ENCODE peak calls at places on chromosomes 6 and 20, in ten cellular contexts. One of them, this sample, is unnamed.

GRCh38 chr6:149628865-149629544 is 19.5 kb downstream of the KATNA1 start:
- DNase-seq in stimulated activated CD4-positive, alpha-beta T cell treated with anti-CD3 and anti-CD28 coated beads, Interleukin-15, amount 100 ng/mL, for 24 hours: no peak
- DNase-seq in WTC11: no peak
- DNase-seq in ELR: no peak
- DNase-seq in EH: no peak
- DNase-seq in sigmoid colon: no peak
- DNase-seq in retina: no peak
- DNase-seq in NCI-H1105: no peak
- DNase-seq in HEK293T: no peak
- DNase-seq in WERI-Rb-1: no peak
- DNase-seq in this sample: no peak

GRCh38 chr6:41283597-41283996 is 2.9 kb downstream of the TREM1 start:
- DNase-seq in stimulated activated CD4-positive, alpha-beta T cell treated with anti-CD3 and anti-CD28 coated beads, Interleukin-15, amount 100 ng/mL, for 24 hours: no peak
- DNase-seq in WTC11: no peak
- DNase-seq in ELR: no peak
- DNase-seq in EH: no peak
- DNase-seq in sigmoid colon: no peak
- DNase-seq in retina: no peak
- DNase-seq in NCI-H1105: no peak
- DNase-seq in HEK293T: no peak
- DNase-seq in WERI-Rb-1: no peak
- DNase-seq in this sample: no peak

GRCh38 chr6:170435766-170436165 is 117.3 kb downstream of the PSMB1 start:
- DNase-seq in stimulated activated CD4-positive, alpha-beta T cell treated with anti-CD3 and anti-CD28 coated beads, Interleukin-15, amount 100 ng/mL, for 24 hours: no peak
- DNase-seq in WTC11: no peak
- DNase-seq in ELR: no peak
- DNase-seq in EH: no peak
- DNase-seq in sigmoid colon: no peak
- DNase-seq in retina: no peak
- DNase-seq in NCI-H1105: no peak
- DNase-seq in HEK293T: no peak
- DNase-seq in WERI-Rb-1: no peak
- DNase-seq in this sample: no peak

GRCh38 chr6:158621694-158622544 is 22.6 kb downstream of the DYNLT1 start:
- DNase-seq in stimulated activated CD4-positive, alpha-beta T cell treated with anti-CD3 and anti-CD28 coated beads, Interleukin-15, amount 100 ng/mL, for 24 hours: no peak
- DNase-seq in WTC11: no peak
- DNase-seq in ELR: no peak
- DNase-seq in EH: no peak
- DNase-seq in sigmoid colon: peak
- DNase-seq in retina: no peak
- DNase-seq in NCI-H1105: no peak
- DNase-seq in HEK293T: no peak
- DNase-seq in WERI-Rb-1: no peak
- DNase-seq in this sample: no peak

GRCh38 chr6:90131614-90132423 is 164.8 kb downstream of the BACH2 start:
- DNase-seq in stimulated activated CD4-positive, alpha-beta T cell treated with anti-CD3 and anti-CD28 coated beads, Interleukin-15, amount 100 ng/mL, for 24 hours: no peak
- DNase-seq in WTC11: no peak
- DNase-seq in ELR: no peak
- DNase-seq in EH: peak
- DNase-seq in sigmoid colon: peak
- DNase-seq in retina: no peak
- DNase-seq in NCI-H1105: no peak
- DNase-seq in HEK293T: no peak
- DNase-seq in WERI-Rb-1: no peak
- DNase-seq in this sample: no peak

GRCh38 chr6:33758807-33759206 is 12.1 kb upstream of the IP6K3 start:
- DNase-seq in stimulated activated CD4-positive, alpha-beta T cell treated with anti-CD3 and anti-CD28 coated beads, Interleukin-15, amount 100 ng/mL, for 24 hours: no peak
- DNase-seq in WTC11: no peak
- DNase-seq in ELR: no peak
- DNase-seq in EH: no peak
- DNase-seq in sigmoid colon: no peak
- DNase-seq in retina: no peak
- DNase-seq in NCI-H1105: no peak
- DNase-seq in HEK293T: no peak
- DNase-seq in WERI-Rb-1: no peak
- DNase-seq in this sample: no peak

GRCh38 chr20:38220587-38220986 is 39.9 kb downstream of the KIAA1755 start:
- DNase-seq in stimulated activated CD4-positive, alpha-beta T cell treated with anti-CD3 and anti-CD28 coated beads, Interleukin-15, amount 100 ng/mL, for 24 hours: no peak
- DNase-seq in WTC11: no peak
- DNase-seq in ELR: no peak
- DNase-seq in EH: no peak
- DNase-seq in sigmoid colon: peak
- DNase-seq in retina: no peak
- DNase-seq in NCI-H1105: no peak
- DNase-seq in HEK293T: no peak
- DNase-seq in WERI-Rb-1: no peak
- DNase-seq in this sample: no peak

GRCh38 chr20:48656661-48657211 is 171.1 kb downstream of the PREX1 start:
- DNase-seq in stimulated activated CD4-positive, alpha-beta T cell treated with anti-CD3 and anti-CD28 coated beads, Interleukin-15, amount 100 ng/mL, for 24 hours: no peak
- DNase-seq in WTC11: peak
- DNase-seq in ELR: peak
- DNase-seq in EH: no peak
- DNase-seq in sigmoid colon: no peak
- DNase-seq in retina: no peak
- DNase-seq in NCI-H1105: no peak
- DNase-seq in HEK293T: peak
- DNase-seq in WERI-Rb-1: no peak
- DNase-seq in this sample: peak

GRCh38 chr6:166024252-166024651 is 143.4 kb downstream of the TBXT start:
- DNase-seq in stimulated activated CD4-positive, alpha-beta T cell treated with anti-CD3 and anti-CD28 coated beads, Interleukin-15, amount 100 ng/mL, for 24 hours: no peak
- DNase-seq in WTC11: no peak
- DNase-seq in ELR: no peak
- DNase-seq in EH: no peak
- DNase-seq in sigmoid colon: no peak
- DNase-seq in retina: no peak
- DNase-seq in NCI-H1105: no peak
- DNase-seq in HEK293T: no peak
- DNase-seq in WERI-Rb-1: no peak
- DNase-seq in this sample: no peak

GRCh38 chr6:132202569-132202968 is 198.7 kb downstream of the MOXD1 start:
- DNase-seq in stimulated activated CD4-positive, alpha-beta T cell treated with anti-CD3 and anti-CD28 coated beads, Interleukin-15, amount 100 ng/mL, for 24 hours: no peak
- DNase-seq in WTC11: no peak
- DNase-seq in ELR: peak
- DNase-seq in EH: peak
- DNase-seq in sigmoid colon: peak
- DNase-seq in retina: peak
- DNase-seq in NCI-H1105: no peak
- DNase-seq in HEK293T: no peak
- DNase-seq in WERI-Rb-1: no peak
- DNase-seq in this sample: no peak

GRCh38 chr20:61935926-61936700 is 129.6 kb downstream of the TAF4 start:
- DNase-seq in stimulated activated CD4-positive, alpha-beta T cell treated with anti-CD3 and anti-CD28 coated beads, Interleukin-15, amount 100 ng/mL, for 24 hours: no peak
- DNase-seq in WTC11: peak
- DNase-seq in ELR: no peak
- DNase-seq in EH: no peak
- DNase-seq in sigmoid colon: peak
- DNase-seq in retina: no peak
- DNase-seq in NCI-H1105: no peak
- DNase-seq in HEK293T: no peak
- DNase-seq in WERI-Rb-1: peak
- DNase-seq in this sample: no peak

GRCh38 chr20:25032065-25032477 is 25.9 kb downstream of the ACSS1 start:
- DNase-seq in stimulated activated CD4-positive, alpha-beta T cell treated with anti-CD3 and anti-CD28 coated beads, Interleukin-15, amount 100 ng/mL, for 24 hours: no peak
- DNase-seq in WTC11: no peak
- DNase-seq in ELR: no peak
- DNase-seq in EH: no peak
- DNase-seq in sigmoid colon: no peak
- DNase-seq in retina: no peak
- DNase-seq in NCI-H1105: no peak
- DNase-seq in HEK293T: no peak
- DNase-seq in WERI-Rb-1: no peak
- DNase-seq in this sample: no peak

GRCh38 chr6:159645659-159646058 is 47.4 kb downstream of the SOD2 start:
- DNase-seq in stimulated activated CD4-positive, alpha-beta T cell treated with anti-CD3 and anti-CD28 coated beads, Interleukin-15, amount 100 ng/mL, for 24 hours: no peak
- DNase-seq in WTC11: no peak
- DNase-seq in ELR: no peak
- DNase-seq in EH: no peak
- DNase-seq in sigmoid colon: no peak
- DNase-seq in retina: no peak
- DNase-seq in NCI-H1105: no peak
- DNase-seq in HEK293T: no peak
- DNase-seq in WERI-Rb-1: no peak
- DNase-seq in this sample: no peak

This sample was measured in HepG2.